ENCODE peak calls at places on chromosomes 16 and 17, in ten cellular contexts. One of them, this sample, is unnamed.

GRCh38 chr16:55480228-55480655 is 1.2 kb downstream of the MMP2 start:
- DNase-seq in vagina: peak; percentile 95
- DNase-seq in stomach: peak; percentile 63
- DNase-seq in tibial nerve: peak; percentile 91
- DNase-seq in thyroid gland: peak; percentile 91
- DNase-seq in HCT116: no peak
- DNase-seq in testis: peak; percentile 83
- DNase-seq in breast epithelium: peak; percentile 73
- DNase-seq in body of pancreas: peak; percentile 58
- DNase-seq in heart left ventricle: peak; percentile 90
- DNase-seq in this sample: peak; percentile 60

GRCh38 chr17:13269196-13269595 is 251.4 kb upstream of the ELAC2 start:
- DNase-seq in breast epithelium: no peak
- DNase-seq in body of pancreas: no peak
- DNase-seq in vagina: no peak
- DNase-seq in thyroid gland: no peak
- DNase-seq in testis: no peak
- DNase-seq in heart left ventricle: no peak
- DNase-seq in tibial nerve: no peak
- DNase-seq in HCT116: no peak
- DNase-seq in stomach: no peak
- DNase-seq in this sample: no peak

GRCh38 chr16:20925780-20926179 is 25.2 kb downstream of the LYRM1 start:
- DNase-seq in HCT116: no peak
- DNase-seq in thyroid gland: no peak
- DNase-seq in stomach: no peak
- DNase-seq in testis: no peak
- DNase-seq in tibial nerve: no peak
- DNase-seq in vagina: no peak
- DNase-seq in breast epithelium: no peak
- DNase-seq in heart left ventricle: no peak
- DNase-seq in body of pancreas: no peak
- DNase-seq in this sample: no peak

GRCh38 chr16:54595636-54596035 is 309.0 kb upstream of the IRX3 start:
- DNase-seq in thyroid gland: no peak
- DNase-seq in testis: no peak
- DNase-seq in stomach: no peak
- DNase-seq in tibial nerve: no peak
- DNase-seq in vagina: no peak
- DNase-seq in body of pancreas: no peak
- DNase-seq in breast epithelium: no peak
- DNase-seq in heart left ventricle: no peak
- DNase-seq in HCT116: no peak
- DNase-seq in this sample: no peak

GRCh38 chr17:78137392-78138203 is 7.0 kb downstream of the TMC8 start:
- DNase-seq in heart left ventricle: no peak
- DNase-seq in HCT116: no peak
- DNase-seq in body of pancreas: no peak
- DNase-seq in testis: no peak
- DNase-seq in thyroid gland: no peak
- DNase-seq in vagina: no peak
- DNase-seq in breast epithelium: no peak
- DNase-seq in stomach: no peak
- DNase-seq in tibial nerve: no peak
- DNase-seq in this sample: peak; percentile 58

GRCh38 chr16:88508868-88509748 is 56.0 kb downstream of the ZFPM1 start:
- DNase-seq in tibial nerve: no peak
- DNase-seq in thyroid gland: no peak
- DNase-seq in HCT116: no peak
- DNase-seq in body of pancreas: peak; percentile 94
- DNase-seq in testis: peak; percentile 82
- DNase-seq in vagina: no peak
- DNase-seq in stomach: peak; percentile 92
- DNase-seq in breast epithelium: peak; percentile 77
- DNase-seq in heart left ventricle: no peak
- DNase-seq in this sample: no peak

GRCh38 chr17:15918261-15918660 is 26.7 kb upstream of the ADORA2B start:
- DNase-seq in testis: no peak
- DNase-seq in HCT116: no peak
- DNase-seq in tibial nerve: no peak
- DNase-seq in heart left ventricle: no peak
- DNase-seq in breast epithelium: no peak
- DNase-seq in vagina: no peak
- DNase-seq in thyroid gland: no peak
- DNase-seq in body of pancreas: no peak
- DNase-seq in stomach: no peak
- DNase-seq in this sample: no peak

GRCh38 chr16:49213594-49213993 is 68.0 kb downstream of the CBLN1 start:
- DNase-seq in stomach: no peak
- DNase-seq in heart left ventricle: no peak
- DNase-seq in HCT116: no peak
- DNase-seq in tibial nerve: no peak
- DNase-seq in testis: no peak
- DNase-seq in vagina: no peak
- DNase-seq in body of pancreas: no peak
- DNase-seq in thyroid gland: no peak
- DNase-seq in breast epithelium: no peak
- DNase-seq in this sample: no peak

DNA sequence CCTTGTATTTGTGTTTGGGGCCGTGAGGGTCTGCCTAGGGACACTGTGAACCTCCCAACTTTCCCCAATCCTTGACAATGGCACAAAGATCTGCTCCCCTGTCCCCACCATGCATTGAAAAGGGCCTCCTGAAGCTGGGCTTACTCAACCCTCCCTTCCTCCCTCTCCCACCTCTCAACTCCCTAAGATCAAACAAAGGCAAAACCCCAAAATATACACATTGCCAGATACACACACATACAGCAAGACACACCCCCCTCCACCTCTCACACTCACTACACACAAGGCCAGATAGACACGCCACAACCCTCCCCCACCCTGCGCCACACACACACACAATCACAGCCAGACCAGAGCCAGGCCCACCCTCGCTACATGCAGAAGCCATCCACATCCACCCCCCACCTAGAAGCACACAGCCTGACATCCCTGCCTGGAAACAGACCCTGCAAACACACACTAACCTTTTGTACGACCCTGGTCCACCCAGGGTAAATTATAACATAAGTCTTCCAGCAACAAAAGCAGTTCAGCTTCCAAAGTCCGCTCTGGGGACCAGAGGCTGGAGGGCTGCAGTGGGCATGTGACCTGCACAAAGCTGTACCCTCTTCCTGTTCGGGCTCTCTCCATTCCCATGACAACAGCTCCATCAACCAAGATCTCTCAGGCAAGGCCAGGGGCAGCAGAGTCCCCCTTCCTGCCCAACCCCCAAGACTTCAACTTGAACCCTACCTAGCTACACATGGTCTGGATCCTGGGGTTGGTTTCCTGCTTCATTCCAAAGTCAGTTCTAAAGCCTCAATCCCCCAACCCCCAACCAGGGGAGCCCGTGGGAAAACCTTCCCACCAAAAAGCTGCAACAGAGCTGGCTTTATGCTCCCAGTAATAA is 1.9 kb downstream of the PCGF2 start:
- DNase-seq in body of pancreas: no peak
- DNase-seq in vagina: no peak
- DNase-seq in heart left ventricle: peak; percentile 38
- DNase-seq in tibial nerve: no peak
- DNase-seq in HCT116: no peak
- DNase-seq in stomach: no peak
- DNase-seq in breast epithelium: no peak
- DNase-seq in testis: peak; percentile 49
- DNase-seq in thyroid gland: no peak
- DNase-seq in this sample: peak; percentile 2
- H3K4me3 ChIP-seq in body of pancreas: no peak overlapping the region
- H3K4me3 ChIP-seq in vagina: peak overlapping the region; percentile 98
- H3K4me3 ChIP-seq in heart left ventricle: peak overlapping the region; percentile 98
- H3K4me3 ChIP-seq in tibial nerve: peak overlapping the region; percentile 80
- H3K4me3 ChIP-seq in HCT116: peak overlapping the region; percentile 99
- H3K4me3 ChIP-seq in stomach: peak overlapping the region; percentile 83
- H3K4me3 ChIP-seq in breast epithelium: peak overlapping the region; percentile 84
- H3K4me3 ChIP-seq in testis: peak overlapping the region; percentile 92
- H3K4me3 ChIP-seq in thyroid gland: no peak overlapping the region
- H3K4me3 ChIP-seq in this sample: no peak overlapping the region

GRCh38 chr16:65116818-65117430 is 4.9 kb downstream of the CDH11 start:
- DNase-seq in stomach: no peak
- DNase-seq in body of pancreas: no peak
- DNase-seq in testis: no peak
- DNase-seq in tibial nerve: no peak
- DNase-seq in vagina: no peak
- DNase-seq in breast epithelium: no peak
- DNase-seq in HCT116: no peak
- DNase-seq in heart left ventricle: no peak
- DNase-seq in thyroid gland: no peak
- DNase-seq in this sample: no peak

GRCh38 chr16:65118866-65119265 is 3.0 kb downstream of the CDH11 start:
- DNase-seq in thyroid gland: no peak
- DNase-seq in HCT116: no peak
- DNase-seq in breast epithelium: no peak
- DNase-seq in vagina: no peak
- DNase-seq in body of pancreas: no peak
- DNase-seq in testis: no peak
- DNase-seq in stomach: no peak
- DNase-seq in heart left ventricle: no peak
- DNase-seq in tibial nerve: no peak
- DNase-seq in this sample: no peak

GRCh38 chr16:65116216-65116615 is 5.6 kb downstream of the CDH11 start:
- DNase-seq in HCT116: no peak
- DNase-seq in vagina: no peak
- DNase-seq in heart left ventricle: no peak
- DNase-seq in body of pancreas: no peak
- DNase-seq in tibial nerve: no peak
- DNase-seq in testis: no peak
- DNase-seq in thyroid gland: no peak
- DNase-seq in breast epithelium: no peak
- DNase-seq in stomach: no peak
- DNase-seq in this sample: no peak

GRCh38 chr16:65119905-65120341 is 1.9 kb downstream of the CDH11 start:
- DNase-seq in vagina: no peak
- DNase-seq in body of pancreas: no peak
- DNase-seq in testis: peak; percentile 32
- DNase-seq in HCT116: no peak
- DNase-seq in stomach: no peak
- DNase-seq in thyroid gland: no peak
- DNase-seq in tibial nerve: no peak
- DNase-seq in heart left ventricle: no peak
- DNase-seq in breast epithelium: no peak
- DNase-seq in this sample: no peak

DNA sequence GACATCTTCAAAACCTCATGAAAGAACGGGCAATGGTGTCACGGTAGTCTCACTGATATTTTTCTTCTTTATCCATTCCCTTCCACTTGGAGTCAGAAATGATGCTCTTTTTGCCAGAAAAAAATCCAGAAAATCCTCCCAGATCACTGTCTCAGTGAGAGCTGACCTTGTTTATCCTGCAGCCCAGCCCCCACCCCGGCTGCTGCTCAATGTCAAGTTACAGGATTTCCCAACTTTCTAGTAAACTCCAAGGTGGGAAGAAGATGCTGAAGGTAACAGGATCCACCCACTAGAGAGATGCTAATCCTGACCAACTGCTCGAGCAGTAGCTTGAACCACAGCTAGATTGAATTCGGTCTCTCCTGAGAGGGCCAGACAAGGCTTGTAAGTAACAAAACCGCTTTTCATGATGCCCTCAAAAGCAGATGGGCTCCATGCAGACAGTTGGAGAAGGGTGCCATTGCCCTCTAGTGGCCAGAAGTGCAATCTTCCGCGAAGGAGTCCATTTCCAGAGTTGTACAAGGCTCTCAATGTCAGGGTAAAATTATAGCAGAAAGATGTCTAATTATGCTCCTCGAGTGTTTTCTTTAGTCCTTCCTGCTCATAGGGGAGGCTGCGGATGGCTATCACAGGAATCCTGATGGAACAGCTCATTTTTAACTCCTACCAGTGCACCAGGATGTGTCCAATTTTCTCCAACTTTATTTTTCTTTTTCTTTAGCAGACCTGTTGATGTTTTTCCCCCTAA is 4.0 kb downstream of the CDH11 start:
- DNase-seq in stomach: peak; percentile 43
- DNase-seq in testis: peak; percentile 87
- DNase-seq in tibial nerve: peak; percentile 63
- DNase-seq in body of pancreas: peak; percentile 57
- DNase-seq in HCT116: peak; percentile 0
- DNase-seq in breast epithelium: no peak
- DNase-seq in heart left ventricle: no peak
- DNase-seq in vagina: peak; percentile 90
- DNase-seq in thyroid gland: peak; percentile 39
- DNase-seq in this sample: peak; percentile 59
- TF ChIP-seq POLR2A in stomach: no peak
- TF ChIP-seq POLR2A in testis: no peak
- TF ChIP-seq POLR2A in tibial nerve: no peak
- TF ChIP-seq POLR2A in body of pancreas: no peak
- TF ChIP-seq POLR2A in HCT116: no peak
- TF ChIP-seq POLR2A in breast epithelium: no peak
- TF ChIP-seq POLR2A in heart left ventricle: no peak
- TF ChIP-seq POLR2A in vagina: no peak
- TF ChIP-seq POLR2A in thyroid gland: no peak
- TF ChIP-seq POLR2A in this sample: no peak

DNA sequence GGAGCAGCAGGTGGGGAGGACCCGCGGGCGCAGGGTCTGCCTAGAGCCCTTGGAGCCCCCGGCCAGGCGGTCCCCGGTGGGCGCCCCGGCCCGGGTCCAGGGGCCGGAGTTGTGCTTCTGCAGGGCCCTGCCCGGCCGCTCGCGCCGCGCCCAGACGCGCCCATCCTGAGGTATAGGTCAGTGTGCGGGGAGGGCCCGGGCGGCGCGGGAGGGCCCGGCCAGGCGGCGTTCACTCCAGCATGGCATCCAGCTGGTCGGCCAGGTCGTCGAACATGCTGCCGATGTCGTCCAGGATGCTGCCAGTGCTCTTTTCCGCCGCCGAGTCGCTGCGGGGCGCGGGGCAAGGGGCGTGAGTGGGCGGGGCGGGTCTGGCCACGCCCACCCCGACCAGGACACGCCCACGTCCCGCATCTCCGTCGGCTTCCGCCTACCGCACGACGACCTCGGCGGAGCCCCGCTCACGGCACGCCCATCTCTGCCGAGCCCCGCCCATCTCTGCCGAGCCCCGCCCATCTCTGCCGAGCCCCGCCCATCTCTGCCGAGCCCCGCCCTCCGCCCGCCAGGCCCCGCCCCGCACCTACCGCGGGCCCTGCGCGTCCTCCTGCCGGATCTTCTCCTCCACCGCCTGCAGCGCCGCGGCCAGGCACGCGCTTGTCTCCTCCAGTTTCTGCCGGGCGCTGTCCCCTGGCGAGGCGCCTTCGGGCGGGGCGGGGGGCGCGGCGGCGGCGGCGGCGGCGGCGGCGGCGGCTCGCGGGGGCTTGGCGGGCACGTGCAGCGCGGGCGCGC is 17.9 kb downstream of the CASKIN1 start:
- DNase-seq in stomach: no peak
- DNase-seq in heart left ventricle: no peak
- DNase-seq in thyroid gland: no peak
- DNase-seq in breast epithelium: no peak
- DNase-seq in tibial nerve: no peak
- DNase-seq in body of pancreas: no peak
- DNase-seq in HCT116: no peak
- DNase-seq in vagina: no peak
- DNase-seq in testis: peak; percentile 71
- DNase-seq in this sample: no peak
- TF ChIP-seq CTCF in stomach: no peak
- TF ChIP-seq CTCF in heart left ventricle: no peak
- TF ChIP-seq CTCF in thyroid gland: no peak
- TF ChIP-seq CTCF in breast epithelium: no peak
- TF ChIP-seq CTCF in tibial nerve: no peak
- TF ChIP-seq CTCF in body of pancreas: no peak
- TF ChIP-seq CTCF in HCT116: no peak
- TF ChIP-seq CTCF in vagina: no peak
- TF ChIP-seq CTCF in testis: no peak
- TF ChIP-seq CTCF in this sample: no peak

DNA sequence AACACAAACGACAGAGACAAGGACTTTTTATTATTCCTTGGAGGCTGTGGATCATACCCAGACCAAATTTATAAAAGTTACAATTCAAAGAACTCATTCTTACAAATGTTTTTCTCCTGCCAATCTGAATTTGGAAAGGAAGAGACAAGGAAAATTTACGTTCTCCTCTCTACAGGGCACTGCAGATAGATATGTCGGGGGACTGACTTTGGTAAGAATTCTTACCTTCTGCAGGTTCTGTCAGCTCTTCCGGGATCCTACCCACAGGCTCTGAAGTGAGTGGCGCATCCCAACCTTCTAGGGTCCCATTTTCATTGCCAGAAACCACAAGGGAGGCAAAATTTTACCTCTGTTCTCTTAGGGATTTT is 2.2 kb upstream of the SLFN12L start:
- DNase-seq in HCT116: no peak
- DNase-seq in tibial nerve: no peak
- DNase-seq in thyroid gland: no peak
- DNase-seq in body of pancreas: no peak
- DNase-seq in vagina: no peak
- DNase-seq in stomach: no peak
- DNase-seq in heart left ventricle: no peak
- DNase-seq in testis: no peak
- DNase-seq in breast epithelium: no peak
- DNase-seq in this sample: no peak
- H3K4me3 ChIP-seq in HCT116: no peak overlapping the region
- H3K4me3 ChIP-seq in tibial nerve: no peak overlapping the region
- H3K4me3 ChIP-seq in thyroid gland: no peak overlapping the region
- H3K4me3 ChIP-seq in body of pancreas: no peak overlapping the region
- H3K4me3 ChIP-seq in vagina: no peak overlapping the region
- H3K4me3 ChIP-seq in stomach: no peak overlapping the region
- H3K4me3 ChIP-seq in heart left ventricle: no peak overlapping the region
- H3K4me3 ChIP-seq in testis: no peak overlapping the region
- H3K4me3 ChIP-seq in breast epithelium: no peak overlapping the region
- H3K4me3 ChIP-seq in this sample: no peak overlapping the region